ENCODE peak calls at places on chromosome 9, in ten cellular contexts. E is HEK293T; J is skeletal muscle cell; F is H1; U is heart right ventricle; A is stimulated activated naive CD4-positive, alpha-beta T cell; G is activated CD4-positive, alpha-beta T cell treated with anti-CD3 and anti-CD28 coated beads, Interleukin-2, amount 50 U/mL, for 48 hours; V is left ventricle myocardium superior; S is amniotic stem cell; R is hippocampal formation. D is an unnamed sample.

GRCh38 chr9:83596899-83597504 is 25.9 kb upstream of the IDNK start:
- DNase-seq in G (peak; percentile 47), F (peak; percentile 87), A (peak; percentile 2), S (peak; percentile 26), U (peak; percentile 32), J (no peak), R (no peak), E (peak; percentile 61), V (peak; percentile 26), D (no peak)

GRCh38 chr9:132857601-132858342 is 20.3 kb downstream of the AK8 start:
- DNase-seq in F (peak; percentile 62), J (no peak), S (no peak), A (no peak), U (no peak), V (peak; percentile 53), E (no peak), R (no peak), G (no peak), D (no peak)

GRCh38 chr9:76116913-76117312 is 226.4 kb downstream of the PCSK5 start:
- DNase-seq in U (no peak), V (no peak), J (no peak), G (no peak), S (no peak), F (no peak), R (no peak), A (no peak), E (no peak), D (no peak)

GRCh38 chr9:70480405-70480980 is 66.0 kb upstream of the KLF9 start:
- DNase-seq in U (peak; percentile 66), V (peak; percentile 92), S (no peak), E (no peak), J (peak; percentile 96), A (no peak), R (peak; percentile 84), F (no peak), G (no peak), D (no peak)

GRCh38 chr9:95008151-95008771 is 281.8 kb downstream of the AOPEP start:
- DNase-seq in A (no peak), G (no peak), R (peak; percentile 29), V (no peak), J (no peak), S (no peak), E (no peak), U (no peak), F (no peak), D (no peak)

GRCh38 chr9:1604942-1605560 is 410.1 kb upstream of the SMARCA2 start:
- DNase-seq in V (no peak), F (no peak), R (peak; percentile 0), E (peak; percentile 7), G (no peak), S (no peak), A (no peak), J (no peak), U (no peak), D (no peak)

GRCh38 chr9:13555989-13556500 is 276.6 kb upstream of the MPDZ start:
- DNase-seq in J (no peak), A (no peak), G (no peak), R (no peak), F (no peak), V (no peak), E (no peak), S (no peak), U (no peak), D (no peak)

GRCh38 chr9:130140701-130141100 is 31.5 kb upstream of the NCS1 start:
- DNase-seq in J (no peak), E (no peak), S (no peak), R (peak; percentile 35), G (peak; percentile 48), F (no peak), A (no peak), V (no peak), U (no peak), D (no peak)

GRCh38 chr9:121133104-121133816 is 58.5 kb downstream of the CNTRL start:
- DNase-seq in J (no peak), V (peak; percentile 31), R (no peak), U (no peak), G (peak; percentile 47), F (peak; percentile 65), A (peak; percentile 61), E (no peak), S (no peak), D (no peak)

GRCh38 chr9:127686461-127687393 is 20.1 kb upstream of the CFAP157 start:
- DNase-seq in G (no peak), J (no peak), F (no peak), U (no peak), V (no peak), E (no peak), A (no peak), S (no peak), R (no peak), D (no peak)

GRCh38 chr9:121326130-121326838 is 43.8 kb downstream of the STOM start:
- DNase-seq in F (no peak), R (peak; percentile 27), V (peak; percentile 89), S (no peak), E (no peak), G (no peak), U (peak; percentile 94), J (peak; percentile 73), A (no peak), D (no peak)

GRCh38 chr9:87708989-87709706 is 16.8 kb upstream of the CTSL start:
- DNase-seq in J (no peak), E (no peak), U (no peak), V (no peak), R (no peak), F (no peak), G (no peak), S (no peak), A (no peak), D (no peak)

GRCh38 chr9:117101003-117101402 is 313.9 kb downstream of the ASTN2 start:
- DNase-seq in A (no peak), J (no peak), R (no peak), G (no peak), S (no peak), F (no peak), U (no peak), V (no peak), E (no peak), D (no peak)

GRCh38 chr9:124295097-124295794 is 37.5 kb downstream of the NEK6 start:
- DNase-seq in S (no peak), G (no peak), U (no peak), F (no peak), E (no peak), V (no peak), A (no peak), J (no peak), R (no peak), D (no peak)

GRCh38 chr9:90460220-90460619 is 182.4 kb downstream of the DIRAS2 start:
- DNase-seq in S (no peak), V (no peak), E (no peak), F (no peak), R (no peak), J (no peak), G (no peak), U (no peak), A (no peak), D (no peak)